ENCODE peak calls at places on chromosomes 7 and 10, in five cellular contexts. T is prostate gland, X is Calu3, F is colonic mucosa, G is GM10248. D is an unnamed sample.

GRCh38 chr10:22053048-22053447 is 49.5 kb upstream of the DNAJC1 start:
- DNase-seq in T (no peak), X (no peak), F (no peak), G (no peak), D (no peak)

GRCh38 chr10:129629911-129630310 is 162.9 kb downstream of the MGMT start:
- DNase-seq in T (no peak), X (no peak), F (no peak), G (no peak), D (no peak)

GRCh38 chr10:28632597-28632940 is 44.8 kb upstream of the BAMBI start:
- DNase-seq in T (no peak), X (no peak), F (no peak), G (no peak), D (no peak)

GRCh38 chr10:28946479-28946878 is 269.2 kb downstream of the BAMBI start:
- DNase-seq in T (no peak), X (no peak), F (no peak), G (no peak), D (no peak)

GRCh38 chr10:79936625-79937255 is 12.2 kb downstream of the SFTPD start:
- DNase-seq in T (no peak), X (no peak), F (no peak), G (no peak), D (no peak)

GRCh38 chr10:118472961-118473675 is 122.3 kb downstream of the PRLHR start:
- DNase-seq in T (no peak), X (no peak), F (no peak), G (no peak), D (no peak)

GRCh38 chr7:78052112-78052511 is 253.5 kb downstream of the PHTF2 start:
- DNase-seq in T (no peak), X (no peak), F (no peak), G (no peak), D (no peak)

GRCh38 chr7:1812693-1813393 is 142.8 kb downstream of the ELFN1 start:
- DNase-seq in T (no peak), X (no peak), F (no peak), G (no peak), D (peak; percentile 99)

GRCh38 chr10:77409697-77410471 is 227.7 kb downstream of the KCNMA1 start:
- DNase-seq in T (no peak), X (peak; percentile 58), F (peak; percentile 89), G (no peak), D (no peak)

GRCh38 chr7:30260246-30260768 is 24.1 kb upstream of the ZNRF2 start:
- DNase-seq in T (no peak), X (no peak), F (no peak), G (no peak), D (no peak)

GRCh38 chr7:29177963-29178612 is 16.5 kb upstream of the CHN2 start:
- DNase-seq in T (peak; percentile 23), X (peak; percentile 43), F (peak; percentile 32), G (no peak), D (no peak)

GRCh38 chr10:129033790-129034272 is 433.2 kb upstream of the MGMT start:
- DNase-seq in T (no peak), X (no peak), F (no peak), G (no peak), D (no peak)

GRCh38 chr10:63005246-63005645 is 127.9 kb upstream of the NRBF2 start:
- DNase-seq in T (no peak), X (no peak), F (no peak), G (no peak), D (no peak)

GRCh38 chr10:43170491-43170890 is 32.2 kb downstream of the CSGALNACT2 start:
- DNase-seq in T (no peak), X (no peak), F (no peak), G (no peak), D (no peak)

GRCh38 chr7:50591480-50592438 is 26.6 kb upstream of the DDC start:
- DNase-seq in T (no peak), X (no peak), F (no peak), G (no peak), D (peak; percentile 77)

GRCh38 chr7:111202321-111202720 is 111.4 kb downstream of the LRRN3 start:
- DNase-seq in T (no peak), X (no peak), F (no peak), G (no peak), D (no peak)

GRCh38 chr7:12031186-12031585 is 179.9 kb upstream of the TMEM106B start:
- DNase-seq in T (no peak), X (no peak), F (no peak), G (no peak), D (no peak)

GRCh38 chr7:20596653-20597052 is 18.8 kb upstream of the ABCB5 start:
- DNase-seq in T (no peak), X (no peak), F (no peak), G (no peak), D (no peak)

GRCh38 chr10:68095176-68095575 is 14.1 kb upstream of the MYPN start:
- DNase-seq in T (no peak), X (peak; percentile 13), F (no peak), G (no peak), D (no peak)

GRCh38 chr7:148129023-148129422 is 461.5 kb upstream of the C7orf33 start:
- DNase-seq in T (no peak), X (no peak), F (no peak), G (no peak), D (no peak)

GRCh38 chr7:114354306-114354705 is 60.3 kb upstream of the FOXP2 start:
- DNase-seq in T (no peak), X (no peak), F (no peak), G (no peak), D (no peak)

GRCh38 chr10:10865913-10866312 is 151.8 kb upstream of the CELF2 start:
- DNase-seq in T (no peak), X (no peak), F (no peak), G (no peak), D (no peak)

GRCh38 chr7:51031216-51031615 is 248.5 kb upstream of the GRB10 start:
- DNase-seq in T (no peak), X (no peak), F (no peak), G (no peak), D (no peak)

DNA sequence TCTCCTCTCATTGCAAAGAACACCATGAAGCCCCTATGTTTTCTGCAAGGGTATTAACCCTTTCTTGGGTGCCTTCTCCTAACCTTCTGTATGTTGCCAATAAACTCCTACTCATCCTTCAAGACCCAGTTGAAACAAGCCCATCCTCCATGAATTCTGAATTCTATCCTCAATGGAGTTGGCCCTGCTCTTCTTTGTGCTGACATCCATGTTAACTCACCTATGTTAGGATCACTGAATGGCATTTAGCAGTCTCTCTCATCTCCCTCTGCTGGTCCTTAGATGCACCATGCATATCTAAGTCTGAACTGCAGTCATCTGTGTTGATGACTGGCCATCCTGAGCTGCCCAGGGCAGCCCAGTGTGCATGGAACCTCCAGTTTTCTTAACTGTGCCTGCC is 129.8 kb downstream of the BUB3 start:
- DNase-seq in T (no peak), X (no peak), F (no peak), G (no peak), D (no peak)
- TF ChIP-seq CTCF in T (no peak), X (no peak), F (no peak), G (peak; percentile 3), D (no peak)

DNA sequence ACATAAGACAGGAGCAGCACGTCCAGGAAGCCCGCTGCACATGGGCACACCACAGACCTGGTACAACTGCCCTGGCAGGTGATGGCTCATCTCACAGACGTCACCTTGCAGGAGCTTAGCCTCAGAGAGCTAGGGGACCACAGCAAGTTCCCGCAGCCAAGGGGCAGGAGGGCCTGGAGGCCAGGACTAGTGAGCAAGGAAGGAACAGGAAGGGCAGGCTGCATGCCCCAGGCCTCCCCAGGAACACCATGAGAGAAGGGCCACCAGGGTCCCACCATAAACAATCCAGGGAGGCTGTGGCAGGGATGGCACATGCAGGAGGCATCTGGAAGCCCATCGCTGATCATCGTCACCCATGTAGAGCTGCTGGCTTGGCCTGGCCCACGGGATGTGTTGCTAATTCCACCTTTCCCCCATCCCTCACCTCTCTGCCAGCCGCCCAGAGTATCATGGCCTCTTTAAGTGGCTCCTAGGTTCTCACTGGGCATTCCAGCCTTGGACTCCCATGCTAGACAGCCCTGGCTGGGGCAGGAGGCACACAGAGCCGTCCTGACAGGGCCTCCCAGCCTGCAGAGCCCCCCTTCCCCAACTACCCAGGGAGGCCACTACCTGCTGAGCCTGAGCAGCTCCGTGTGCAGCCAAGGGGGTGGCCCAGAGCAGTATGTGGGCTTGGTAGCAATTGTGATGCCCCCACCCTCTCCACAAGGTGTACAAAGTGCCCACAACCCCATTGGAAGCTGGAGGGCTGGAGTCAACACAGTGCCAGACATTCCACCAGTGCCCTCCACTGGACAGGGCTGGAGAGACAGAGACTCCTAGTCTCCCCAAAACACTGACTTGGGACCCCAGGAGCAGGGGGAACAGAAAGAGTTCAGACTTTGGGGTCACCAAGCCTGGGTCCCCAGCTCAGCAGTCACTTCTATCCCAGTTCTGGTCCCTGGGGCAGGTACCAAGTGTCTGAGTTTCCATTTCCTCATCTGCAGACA is 35.5 kb downstream of the GRID1 start:
- DNase-seq in T (no peak), X (no peak), F (no peak), G (no peak), D (no peak)
- TF ChIP-seq CTCF in T (no peak), X (no peak), F (no peak), G (no peak), D (peak; percentile 31)

GRCh38 chr7:17043012-17043877 is 161.5 kb upstream of the AGR3 start:
- DNase-seq in T (no peak), X (no peak), F (no peak), G (no peak), D (no peak)
- TF ChIP-seq CTCF in T (no peak), X (no peak), F (no peak), G (no peak), D (no peak)

DNA sequence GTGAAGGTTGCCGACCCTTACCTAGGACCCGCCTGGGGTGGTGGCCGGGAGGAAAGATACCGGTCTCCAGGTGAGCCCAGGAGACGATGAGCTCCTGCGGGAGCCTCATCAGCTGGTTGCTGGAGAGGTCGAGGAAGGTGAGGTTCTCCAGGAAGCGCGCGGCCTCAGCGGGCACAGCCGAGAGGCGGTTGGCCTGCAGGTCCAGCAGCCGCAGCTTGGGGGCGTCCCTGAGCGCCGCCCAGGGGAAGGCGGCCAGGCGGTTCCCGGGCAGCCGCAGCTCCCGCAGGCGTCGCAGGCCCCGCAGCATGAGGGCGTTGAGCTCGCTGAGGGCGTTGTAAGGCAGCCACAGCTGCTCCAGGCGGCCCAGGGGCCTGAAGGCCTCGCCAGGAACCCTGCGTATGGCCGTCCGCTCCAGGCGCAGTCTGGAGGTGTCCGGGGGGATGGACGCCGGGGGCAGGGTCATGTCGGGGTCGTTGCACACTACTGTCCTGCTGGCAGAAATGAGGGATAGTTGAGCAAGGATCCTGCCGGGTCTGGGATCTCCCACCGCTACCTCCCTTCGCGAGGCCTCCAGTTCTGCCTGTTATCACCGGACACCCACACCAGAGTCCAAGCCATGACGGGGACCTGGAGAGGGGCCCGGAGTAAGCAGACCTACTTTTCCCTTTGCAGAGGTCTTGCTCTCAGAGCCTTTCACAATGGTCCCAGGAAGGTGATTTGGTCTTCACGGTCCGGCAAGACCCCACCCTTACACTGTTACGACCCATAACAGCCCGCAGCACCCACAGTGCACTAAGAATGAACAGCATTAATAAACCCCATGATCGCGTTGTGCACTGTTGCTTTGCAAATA is 3.9 kb downstream of the LRIT1 start:
- DNase-seq in T (no peak), X (no peak), F (no peak), G (no peak), D (no peak)
- TF ChIP-seq CTCF in T (no peak), X (no peak), F (no peak), G (no peak), D (no peak)

GRCh38 chr7:123797673-123798526 is 47.1 kb upstream of the HYAL4 start:
- DNase-seq in T (peak; percentile 26), X (peak; percentile 50), F (no peak), G (peak; percentile 17), D (no peak)
- TF ChIP-seq CTCF in T (no peak), X (peak; percentile 48), F (peak; percentile 52), G (peak; percentile 38), D (peak; percentile 58)

GRCh38 chr10:31320598-31321211 is 1.7 kb downstream of the ZEB1 start:
- DNase-seq in T (no peak), X (peak; percentile 40), F (peak; percentile 29), G (peak; percentile 42), D (no peak)
- TF ChIP-seq CTCF in T (no peak), X (no peak), F (no peak), G (no peak), D (no peak)

GRCh38 chr7:101856488-101857357 is 39.3 kb downstream of the CUX1 start:
- DNase-seq in T (peak; percentile 91), X (peak; percentile 91), F (peak; percentile 97), G (peak; percentile 90), D (no peak)
- TF ChIP-seq CTCF in T (no peak), X (no peak), F (peak; percentile 41), G (peak; percentile 14), D (no peak)